ENCODE peak calls at places on chromosomes 5 and 9, in nine cellular contexts. A is psoas muscle; J is fibroblast of the aortic adventitia; V is foreskin fibroblast; Z is cardiac muscle cell; W is endodermal cell; G is heart right ventricle; X is CD4-positive, CD25-positive, alpha-beta regulatory T cell; C is Caco-2. N is an unnamed sample.

GRCh38 chr5:124743534-124744169 is 2.8 kb downstream of the ZNF608 start:
- DNase-seq in A (no peak), J (no peak), V (no peak), Z (no peak), W (peak), G (peak), X (no peak), C (no peak), N (no peak)

GRCh38 chr5:9545959-9546851 is at the start of gene SEMA5A:
- DNase-seq in A (peak), J (peak), V (peak), Z (peak), W (peak), G (peak), X (no peak), C (peak), N (peak)

GRCh38 chr9:25003686-25004085 is 458.0 kb upstream of the IZUMO3 start:
- DNase-seq in A (no peak), J (no peak), V (no peak), Z (no peak), W (peak), G (no peak), X (no peak), C (no peak), N (peak)

GRCh38 chr5:96427823-96428222 is 5.2 kb downstream of the PCSK1 start:
- DNase-seq in A (no peak), J (peak), V (no peak), Z (peak), W (peak), G (no peak), X (no peak), C (no peak), N (peak)

GRCh38 chr9:121674952-121675351 is 23.5 kb downstream of the DAB2IP start:
- DNase-seq in A (peak), J (no peak), V (peak), Z (no peak), W (peak), G (no peak), X (no peak), C (no peak), N (peak)

GRCh38 chr5:110770286-110770685 is 31.5 kb downstream of the SLC25A46 start:
- DNase-seq in A (no peak), J (no peak), V (no peak), Z (no peak), W (no peak), G (no peak), X (no peak), C (no peak), N (no peak)

GRCh38 chr9:131418143-131419028 is 24.5 kb downstream of the PRRC2B start:
- DNase-seq in A (no peak), J (no peak), V (no peak), Z (no peak), W (no peak), G (no peak), X (no peak), C (no peak), N (peak)

GRCh38 chr9:98083059-98083458 is 26.5 kb downstream of the NANS start:
- DNase-seq in A (no peak), J (peak), V (no peak), Z (no peak), W (no peak), G (no peak), X (no peak), C (no peak), N (no peak)

GRCh38 chr5:75049581-75050274 is 2.6 kb downstream of the GCNT4 start:
- DNase-seq in A (no peak), J (peak), V (peak), Z (peak), W (peak), G (peak), X (peak), C (peak), N (peak)

GRCh38 chr9:114953917-114954316 is 23.5 kb upstream of the TNFSF8 start:
- DNase-seq in A (no peak), J (peak), V (peak), Z (peak), W (no peak), G (peak), X (no peak), C (no peak), N (no peak)

GRCh38 chr9:137275203-137275936 is 2.2 kb upstream of the TOR4A start:
- DNase-seq in A (no peak), J (no peak), V (no peak), Z (no peak), W (peak), G (peak), X (no peak), C (no peak), N (peak)

GRCh38 chr9:4741365-4742031 is 496 bp upstream of the AK3 start:
- DNase-seq in A (no peak), J (peak), V (no peak), Z (peak), W (peak), G (peak), X (peak), C (no peak), N (no peak)

GRCh38 chr9:16899611-16900010 is 29.1 kb upstream of the BNC2 start:
- DNase-seq in A (no peak), J (no peak), V (no peak), Z (no peak), W (no peak), G (no peak), X (no peak), C (no peak), N (no peak)

GRCh38 chr9:78866228-78867132 is 569.6 kb downstream of the PSAT1 start:
- DNase-seq in A (no peak), J (peak), V (peak), Z (peak), W (no peak), G (no peak), X (no peak), C (peak), N (no peak)

GRCh38 chr9:107348836-107349235 is 65.8 kb downstream of the RAD23B start:
- DNase-seq in A (no peak), J (no peak), V (no peak), Z (no peak), W (peak), G (no peak), X (no peak), C (peak), N (no peak)

GRCh38 chr9:133661846-133662636 is 25.9 kb downstream of the DBH start:
- DNase-seq in A (peak), J (no peak), V (no peak), Z (no peak), W (no peak), G (no peak), X (no peak), C (no peak), N (no peak)

GRCh38 chr9:74784506-74784905 is 103.2 kb downstream of the TRPM6 start:
- DNase-seq in A (no peak), J (no peak), V (peak), Z (no peak), W (no peak), G (no peak), X (no peak), C (no peak), N (no peak)

DNA sequence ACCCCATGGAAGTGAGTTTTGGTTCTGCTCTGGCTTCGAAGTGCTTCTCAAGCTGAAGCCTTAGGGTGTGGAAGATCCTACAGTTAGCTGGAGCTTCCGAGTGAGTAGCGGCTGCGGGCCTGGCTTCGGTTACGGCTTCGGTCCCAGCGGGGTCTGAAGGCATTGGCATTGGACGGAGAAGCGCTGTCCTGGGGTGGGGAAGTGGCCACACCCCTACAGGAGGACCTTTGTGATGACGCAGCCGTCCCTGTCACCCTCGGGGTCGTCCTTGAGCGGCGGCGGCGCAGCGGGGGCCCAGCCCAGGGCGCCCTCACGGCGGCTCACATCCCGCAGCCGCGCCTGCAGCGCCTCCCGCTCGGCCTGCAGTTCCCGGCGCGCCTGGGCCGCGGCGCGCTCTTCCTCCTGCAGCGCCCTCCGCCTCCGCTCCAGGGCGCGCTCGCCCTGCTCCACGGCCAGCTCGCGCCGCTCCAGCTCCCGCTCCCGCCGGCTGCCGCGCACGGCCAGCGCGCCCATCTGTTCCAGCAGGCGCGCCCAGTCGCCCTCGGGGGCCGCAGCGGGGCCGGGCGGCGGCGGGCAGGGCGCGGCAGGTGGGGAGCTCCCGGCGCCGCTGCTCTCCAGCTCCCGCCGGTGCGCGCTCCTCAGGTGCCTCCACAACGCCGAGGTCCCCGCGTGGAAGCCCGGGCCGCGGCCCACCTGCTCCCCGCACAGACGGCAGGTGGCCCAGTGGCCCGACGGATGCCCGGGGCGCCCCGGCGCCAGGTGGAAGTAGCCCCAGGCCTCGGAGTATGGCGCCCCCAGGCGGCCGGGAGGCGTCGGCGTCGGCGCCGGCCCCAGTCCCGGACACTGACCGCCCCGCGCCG is 9.9 kb downstream of the ZBED3 start:
- DNase-seq in A (peak), J (peak), V (peak), Z (peak), W (peak), G (peak), X (peak), C (no peak), N (peak)
- H3K4me3 ChIP-seq in A (peak), J (peak), V (peak), Z (peak), W (peak), G (no peak), X (no peak), C (no peak), N (peak)

GRCh38 chr9:124280176-124280691 is 22.5 kb downstream of the NEK6 start:
- DNase-seq in A (no peak), J (peak), V (peak), Z (peak), W (no peak), G (peak), X (no peak), C (no peak), N (no peak)

GRCh38 chr9:124281934-124282351 is 24.2 kb downstream of the NEK6 start:
- DNase-seq in A (no peak), J (no peak), V (no peak), Z (no peak), W (no peak), G (no peak), X (no peak), C (no peak), N (no peak)

GRCh38 chr9:124278054-124278540 is 20.3 kb downstream of the NEK6 start:
- DNase-seq in A (no peak), J (no peak), V (no peak), Z (no peak), W (no peak), G (no peak), X (no peak), C (no peak), N (peak)

GRCh38 chr9:124277420-124277819 is 19.7 kb downstream of the NEK6 start:
- DNase-seq in A (no peak), J (no peak), V (no peak), Z (no peak), W (no peak), G (no peak), X (no peak), C (no peak), N (no peak)

GRCh38 chr9:124279531-124280175 is 21.9 kb downstream of the NEK6 start:
- DNase-seq in A (no peak), J (no peak), V (no peak), Z (no peak), W (no peak), G (no peak), X (no peak), C (no peak), N (no peak)
- H3K4me3 ChIP-seq in A (no peak), J (no peak), V (no peak), Z (no peak), W (no peak), G (no peak), X (no peak), C (no peak), N (no peak)

GRCh38 chr5:55989860-55990259 is 4.9 kb downstream of the IL6ST start:
- DNase-seq in A (no peak), J (no peak), V (no peak), Z (no peak), W (no peak), G (no peak), X (no peak), C (no peak), N (no peak)
- H3K4me3 ChIP-seq in A (peak), J (peak), V (peak), Z (no peak), W (peak), G (no peak), X (peak), C (no peak), N (no peak)

GRCh38 chr5:169301386-169301930 is 519 bp upstream of the SLIT3 start:
- DNase-seq in A (no peak), J (peak), V (no peak), Z (peak), W (peak), G (no peak), X (no peak), C (no peak), N (peak)

GRCh38 chr5:169299651-169300467 is 1.1 kb downstream of the SLIT3 start:
- DNase-seq in A (no peak), J (peak), V (no peak), Z (peak), W (peak), G (no peak), X (no peak), C (no peak), N (peak)

GRCh38 chr5:169298193-169298592 is 2.7 kb downstream of the SLIT3 start:
- DNase-seq in A (no peak), J (no peak), V (no peak), Z (no peak), W (no peak), G (no peak), X (no peak), C (no peak), N (no peak)

GRCh38 chr5:169300468-169301385 is at the start of gene SLIT3:
- DNase-seq in A (peak), J (peak), V (peak), Z (peak), W (peak), G (peak), X (no peak), C (no peak), N (peak)

GRCh38 chr5:169299146-169299545 is 1.8 kb downstream of the SLIT3 start:
- DNase-seq in A (no peak), J (no peak), V (no peak), Z (no peak), W (no peak), G (no peak), X (no peak), C (no peak), N (no peak)
- H3K4me3 ChIP-seq in A (peak), J (peak), V (peak), Z (peak), W (no peak), G (no peak), X (no peak), C (no peak), N (no peak)

DNA sequence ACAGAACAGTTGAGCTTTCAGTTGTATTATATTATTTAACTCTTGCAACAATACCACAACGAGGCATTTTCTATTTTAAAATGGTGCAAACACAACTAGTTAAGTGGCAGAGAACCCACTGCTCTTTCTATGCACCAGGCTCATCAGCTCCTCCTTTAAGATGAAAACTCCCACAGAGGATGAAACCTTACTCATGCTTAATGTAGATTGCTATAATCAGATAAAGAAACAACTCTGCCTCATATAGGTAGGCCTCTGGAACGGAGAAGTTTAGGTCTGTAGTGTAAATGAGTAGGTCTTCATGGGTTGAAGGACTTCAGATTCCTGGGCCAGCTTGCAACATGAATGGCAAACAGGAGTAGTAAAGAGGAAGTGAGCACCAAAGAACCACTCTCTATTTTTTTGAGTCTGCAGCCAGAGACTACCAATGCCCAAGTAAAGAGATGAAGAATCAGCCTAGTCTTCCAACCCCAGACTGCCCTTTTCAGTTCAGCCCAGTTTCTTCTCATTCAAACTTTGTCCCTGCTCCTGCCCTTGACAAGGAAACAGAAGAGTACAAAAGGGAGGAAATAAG is 33.9 kb downstream of the HACD4 start:
- DNase-seq in A (no peak), J (no peak), V (no peak), Z (no peak), W (no peak), G (no peak), X (peak), C (no peak), N (no peak)
- H3K4me3 ChIP-seq in A (no peak), J (no peak), V (no peak), Z (no peak), W (no peak), G (no peak), X (peak), C (no peak), N (no peak)

DNA sequence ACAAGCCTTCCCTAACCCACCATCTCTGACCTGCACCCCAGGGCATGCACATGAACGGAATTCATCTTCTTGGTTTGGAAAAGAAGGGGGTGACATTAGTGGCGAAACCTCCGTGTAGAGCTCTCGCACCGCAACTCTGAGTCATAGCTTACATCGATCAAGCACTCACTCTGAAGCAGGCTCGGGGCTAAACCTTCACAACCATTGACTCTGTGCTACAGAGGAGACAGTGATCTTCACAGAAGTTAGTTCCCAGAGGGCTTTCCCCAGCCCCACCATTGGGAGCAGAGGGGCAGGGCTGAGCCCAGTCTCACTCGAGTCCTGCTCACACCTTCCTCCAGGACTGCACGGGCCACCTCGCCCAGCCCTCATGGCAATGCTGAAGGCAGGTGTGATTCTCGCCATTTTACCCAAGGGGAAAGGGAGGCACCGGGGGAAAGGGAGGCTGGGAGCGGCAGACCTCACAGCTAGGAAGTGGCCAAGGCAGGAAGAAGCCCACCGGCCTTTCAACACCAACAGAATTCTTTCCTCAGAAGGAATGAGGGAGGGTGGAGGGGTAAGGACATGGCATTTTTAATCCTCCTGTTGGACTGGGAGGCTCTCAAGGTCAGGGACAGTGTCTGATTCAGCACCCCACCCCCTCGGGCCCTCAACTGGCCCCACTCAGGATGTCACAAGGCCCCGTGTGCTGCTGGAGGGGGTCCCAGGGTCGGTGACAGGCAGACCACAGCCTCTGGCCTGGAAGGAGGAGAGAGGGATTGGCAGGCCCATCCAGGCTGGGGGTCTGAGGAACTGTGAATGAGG is 25.9 kb upstream of the IL17B start:
- DNase-seq in A (no peak), J (peak), V (peak), Z (peak), W (peak), G (no peak), X (no peak), C (no peak), N (no peak)
- H3K4me3 ChIP-seq in A (peak), J (no peak), V (no peak), Z (no peak), W (no peak), G (no peak), X (no peak), C (no peak), N (no peak)

DNA sequence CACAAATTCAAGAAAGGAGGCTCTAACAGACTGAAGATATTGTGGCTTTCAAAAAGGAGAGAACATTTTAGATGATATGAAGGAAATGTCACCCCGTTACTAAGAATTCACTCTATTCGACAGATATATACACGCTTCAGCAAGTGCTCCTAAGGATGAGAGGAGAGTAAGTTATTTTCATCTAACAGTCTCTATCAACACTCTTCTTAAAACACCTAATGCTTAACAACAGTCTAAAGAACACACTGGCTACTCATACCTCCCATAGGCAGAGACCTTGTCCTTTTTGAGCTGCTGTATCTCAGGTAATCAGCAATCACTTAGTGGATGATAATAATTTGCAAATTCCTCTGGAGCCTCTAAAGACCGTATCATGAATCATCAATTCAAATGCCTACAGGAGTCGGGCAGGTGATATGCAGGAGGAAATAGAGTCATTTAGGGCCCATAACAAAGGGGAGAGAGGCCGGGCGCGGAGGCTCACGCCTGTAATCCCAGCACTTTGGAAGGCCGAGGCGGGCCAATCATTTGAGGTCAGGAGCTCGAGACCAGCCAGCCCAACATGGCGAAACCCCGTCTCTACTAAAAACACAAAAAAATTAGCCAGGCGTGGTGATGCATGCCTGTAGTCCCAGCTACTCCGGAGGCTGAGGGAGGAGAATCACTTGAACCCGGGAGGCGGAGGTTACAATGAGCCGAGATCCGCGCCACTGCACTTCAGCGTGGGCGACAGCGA is 1.3 kb upstream of the HSDL2 start:
- DNase-seq in A (peak), J (no peak), V (no peak), Z (no peak), W (peak), G (no peak), X (no peak), C (no peak), N (no peak)
- H3K4me3 ChIP-seq in A (peak), J (peak), V (peak), Z (peak), W (peak), G (peak), X (peak), C (peak), N (peak)

DNA sequence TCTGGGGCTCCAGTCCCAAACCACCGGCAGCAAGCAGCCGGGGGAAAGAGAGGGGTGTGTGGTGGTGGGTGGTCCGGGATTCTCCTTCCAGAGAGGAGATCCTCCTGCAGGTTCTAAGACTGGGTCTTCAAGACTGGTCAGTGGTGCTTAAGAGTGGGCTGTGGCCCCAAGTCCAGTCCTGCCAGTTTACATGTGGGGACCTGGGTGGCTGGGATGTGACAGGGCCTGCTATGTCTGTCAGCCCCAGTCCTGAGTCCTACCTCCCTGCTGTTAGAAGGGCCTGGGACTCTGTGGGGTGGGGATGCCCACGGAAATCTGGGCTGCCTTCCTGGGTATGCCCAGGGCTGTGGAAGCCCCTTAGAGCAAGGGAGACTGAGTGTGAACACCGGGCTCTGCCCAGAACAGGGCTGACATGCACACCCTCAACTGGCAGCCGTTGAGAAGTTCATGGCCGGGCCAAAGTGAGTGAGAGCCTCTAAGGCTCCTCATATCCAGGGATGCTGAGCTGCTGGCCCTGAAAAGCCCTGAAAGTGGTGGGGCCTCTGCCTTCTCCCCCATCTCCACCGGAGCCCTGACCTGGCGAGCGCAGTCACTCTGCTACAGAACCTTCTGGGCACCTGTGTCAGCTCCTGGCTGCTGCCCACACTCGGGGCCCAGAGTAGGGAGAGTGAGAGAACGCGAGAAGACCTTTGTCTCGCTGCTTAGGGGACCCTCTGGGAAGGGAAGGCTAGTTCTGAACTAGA is 1.7 kb downstream of the PHF2 start:
- DNase-seq in A (no peak), J (no peak), V (no peak), Z (no peak), W (peak), G (no peak), X (no peak), C (no peak), N (no peak)
- H3K4me3 ChIP-seq in A (peak), J (peak), V (peak), Z (peak), W (peak), G (no peak), X (peak), C (no peak), N (peak)